ENCODE peak calls at places on chromosomes 2 and 18, in ten cellular contexts. One of them, this sample, is unnamed.

GRCh38 chr2:120793682-120794403 is 58.2 kb downstream of the GLI2 start:
- DNase-seq in GM12891: no peak
- DNase-seq in activated CD8-positive, alpha-beta memory T cell treated with anti-CD3 and anti-CD28 coated beads for 4 hours: no peak
- DNase-seq in HFF-Myc: no peak
- DNase-seq in neural crest cell: no peak
- DNase-seq in T-helper 1 cell: no peak
- DNase-seq in NCI-H774: no peak
- DNase-seq in NCI-H2081: no peak
- DNase-seq in cardiac fibroblast: peak; percentile 33
- DNase-seq in AG10803: peak; percentile 34
- DNase-seq in this sample: no peak

GRCh38 chr2:451495-451894 is 163.6 kb upstream of the ALKAL2 start:
- DNase-seq in cardiac fibroblast: no peak
- DNase-seq in activated CD8-positive, alpha-beta memory T cell treated with anti-CD3 and anti-CD28 coated beads for 4 hours: no peak
- DNase-seq in neural crest cell: no peak
- DNase-seq in NCI-H774: no peak
- DNase-seq in AG10803: no peak
- DNase-seq in NCI-H2081: no peak
- DNase-seq in HFF-Myc: no peak
- DNase-seq in GM12891: no peak
- DNase-seq in T-helper 1 cell: no peak
- DNase-seq in this sample: no peak

GRCh38 chr18:60146220-60146960 is 226.2 kb downstream of the MC4R start:
- DNase-seq in GM12891: no peak
- DNase-seq in AG10803: peak; percentile 18
- DNase-seq in NCI-H774: no peak
- DNase-seq in NCI-H2081: no peak
- DNase-seq in T-helper 1 cell: no peak
- DNase-seq in HFF-Myc: no peak
- DNase-seq in cardiac fibroblast: peak; percentile 2
- DNase-seq in activated CD8-positive, alpha-beta memory T cell treated with anti-CD3 and anti-CD28 coated beads for 4 hours: no peak
- DNase-seq in neural crest cell: no peak
- DNase-seq in this sample: no peak

GRCh38 chr2:102449370-102449974 is 23.6 kb upstream of the SLC9A4 start:
- DNase-seq in activated CD8-positive, alpha-beta memory T cell treated with anti-CD3 and anti-CD28 coated beads for 4 hours: peak; percentile 27
- DNase-seq in AG10803: peak; percentile 40
- DNase-seq in neural crest cell: peak; percentile 57
- DNase-seq in T-helper 1 cell: peak; percentile 63
- DNase-seq in NCI-H774: no peak
- DNase-seq in HFF-Myc: peak; percentile 12
- DNase-seq in GM12891: peak; percentile 22
- DNase-seq in NCI-H2081: peak; percentile 9
- DNase-seq in cardiac fibroblast: peak; percentile 69
- DNase-seq in this sample: peak; percentile 47

GRCh38 chr2:140273396-140273795 is 1493.2 kb upstream of the NXPH2 start:
- DNase-seq in AG10803: no peak
- DNase-seq in activated CD8-positive, alpha-beta memory T cell treated with anti-CD3 and anti-CD28 coated beads for 4 hours: no peak
- DNase-seq in neural crest cell: no peak
- DNase-seq in T-helper 1 cell: no peak
- DNase-seq in GM12891: no peak
- DNase-seq in NCI-H2081: no peak
- DNase-seq in HFF-Myc: no peak
- DNase-seq in NCI-H774: no peak
- DNase-seq in cardiac fibroblast: no peak
- DNase-seq in this sample: no peak

GRCh38 chr2:1068241-1068640 is 117.6 kb downstream of the SNTG2 start:
- DNase-seq in NCI-H774: no peak
- DNase-seq in AG10803: no peak
- DNase-seq in HFF-Myc: no peak
- DNase-seq in cardiac fibroblast: no peak
- DNase-seq in activated CD8-positive, alpha-beta memory T cell treated with anti-CD3 and anti-CD28 coated beads for 4 hours: no peak
- DNase-seq in NCI-H2081: no peak
- DNase-seq in GM12891: no peak
- DNase-seq in T-helper 1 cell: no peak
- DNase-seq in neural crest cell: no peak
- DNase-seq in this sample: no peak

GRCh38 chr2:218074031-218074430 is 5.0 kb downstream of the RUFY4 start:
- DNase-seq in activated CD8-positive, alpha-beta memory T cell treated with anti-CD3 and anti-CD28 coated beads for 4 hours: no peak
- DNase-seq in neural crest cell: peak; percentile 41
- DNase-seq in GM12891: peak; percentile 48
- DNase-seq in NCI-H2081: no peak
- DNase-seq in NCI-H774: no peak
- DNase-seq in HFF-Myc: no peak
- DNase-seq in T-helper 1 cell: no peak
- DNase-seq in AG10803: no peak
- DNase-seq in cardiac fibroblast: peak; percentile 21
- DNase-seq in this sample: no peak

GRCh38 chr2:117714110-117714509 is 100.4 kb upstream of the DDX18 start:
- DNase-seq in cardiac fibroblast: no peak
- DNase-seq in NCI-H2081: no peak
- DNase-seq in activated CD8-positive, alpha-beta memory T cell treated with anti-CD3 and anti-CD28 coated beads for 4 hours: no peak
- DNase-seq in NCI-H774: no peak
- DNase-seq in GM12891: no peak
- DNase-seq in neural crest cell: no peak
- DNase-seq in AG10803: no peak
- DNase-seq in T-helper 1 cell: no peak
- DNase-seq in HFF-Myc: no peak
- DNase-seq in this sample: no peak

GRCh38 chr2:233426619-233427342 is 72.5 kb downstream of the DGKD start:
- DNase-seq in GM12891: no peak
- DNase-seq in NCI-H2081: no peak
- DNase-seq in NCI-H774: no peak
- DNase-seq in T-helper 1 cell: peak; percentile 51
- DNase-seq in cardiac fibroblast: peak; percentile 92
- DNase-seq in HFF-Myc: peak; percentile 71
- DNase-seq in activated CD8-positive, alpha-beta memory T cell treated with anti-CD3 and anti-CD28 coated beads for 4 hours: peak; percentile 40
- DNase-seq in neural crest cell: no peak
- DNase-seq in AG10803: peak; percentile 70
- DNase-seq in this sample: peak; percentile 30